ENCODE peak calls at places on chromosomes 7 and 10, in seven cellular contexts. G is skeletal muscle cell, W is SJSA1, K is Calu3, T is iris pigment epithelial cell, F is fibroblast of pulmonary artery, Y is left ventricle myocardium inferior. M is an unnamed sample.

GRCh38 chr10:80163741-80164341 is 31.3 kb downstream of the PLAC9 start:
- DNase-seq in F (peak), T (peak), Y (no peak), G (peak), K (no peak), W (peak), M (peak)

GRCh38 chr7:94529516-94529915 is 19.9 kb downstream of the CASD1 start:
- DNase-seq in W (no peak), Y (no peak), K (no peak), G (no peak), F (peak), T (peak), M (peak)

GRCh38 chr10:70903262-70903921 is 15.0 kb upstream of the PCBD1 start:
- DNase-seq in W (peak), Y (peak), K (peak), G (no peak), T (peak), F (peak), M (peak)

GRCh38 chr10:77636967-77637473 is 588 bp downstream of the KCNMA1 start:
- DNase-seq in G (no peak), T (no peak), K (no peak), W (no peak), Y (no peak), F (no peak), M (no peak)

GRCh38 chr7:141481971-141482370 is 69.2 kb upstream of the AGK start:
- DNase-seq in F (no peak), W (no peak), K (no peak), T (no peak), Y (no peak), G (no peak), M (no peak)

GRCh38 chr7:5139998-5140397 is 50.0 kb upstream of the WIPI2 start:
- DNase-seq in W (no peak), F (peak), K (peak), T (peak), G (no peak), Y (no peak), M (peak)

GRCh38 chr7:87570178-87570577 is 30.5 kb downstream of the ABCB1 start:
- DNase-seq in K (no peak), W (peak), Y (no peak), G (peak), T (peak), F (peak), M (peak)

GRCh38 chr10:51986531-51986930 is 287.1 kb upstream of the CSTF2T start:
- DNase-seq in G (peak), T (no peak), Y (no peak), W (no peak), K (no peak), F (no peak), M (no peak)